ENCODE peak calls at places on chromosomes 3 and 15, in four cellular contexts. T is Calu3, U is DMS153, F is activated gamma-delta T cell treated with Interleukin-2 at 50 U/mL for 16 hours. I is an unnamed sample.

GRCh38 chr3:12840591-12841084 is 727 bp downstream of the RPL32 start:
- DNase-seq in F (no peak), T (no peak), U (no peak), I (no peak)

GRCh38 chr15:62649793-62650420 is 392.6 kb upstream of the TPM1 start:
- DNase-seq in U (no peak), T (no peak), F (no peak), I (no peak)

GRCh38 chr3:120726784-120727183 is 15.5 kb downstream of the RABL3 start:
- DNase-seq in T (no peak), U (no peak), F (no peak), I (no peak)

GRCh38 chr3:113166719-113167492 is 44.5 kb upstream of the BOC start:
- DNase-seq in F (no peak), U (peak; percentile 66), T (no peak), I (peak; percentile 96)

GRCh38 chr15:74867562-74868458 is 5.4 kb downstream of the SCAMP2 start:
- DNase-seq in F (no peak), U (no peak), T (peak; percentile 45), I (no peak)

GRCh38 chr3:112799946-112800345 is 46.7 kb downstream of the CD200R1L start:
- DNase-seq in U (peak; percentile 7), T (no peak), F (no peak), I (no peak)

GRCh38 chr15:90571063-90571541 is 41.4 kb downstream of the CRTC3 start:
- DNase-seq in T (no peak), F (no peak), U (no peak), I (no peak)

GRCh38 chr3:197027151-197027895 is 2.3 kb downstream of the MELTF start:
- DNase-seq in F (no peak), U (no peak), T (peak; percentile 54), I (no peak)

GRCh38 chr15:45332694-45333093 is 45.6 kb downstream of the GATM start:
- DNase-seq in U (no peak), T (no peak), F (no peak), I (no peak)

GRCh38 chr15:33104276-33104675 is 90.2 kb downstream of the FMN1 start:
- DNase-seq in T (no peak), U (no peak), F (peak; percentile 11), I (no peak)

GRCh38 chr3:7190094-7190493 is 329.2 kb downstream of the GRM7 start:
- DNase-seq in U (no peak), F (no peak), T (no peak), I (no peak)

GRCh38 chr3:16329036-16329791 is 64.2 kb downstream of the OXNAD1 start:
- DNase-seq in U (no peak), T (no peak), F (no peak), I (no peak)

GRCh38 chr3:24496529-24497482 is 2.2 kb upstream of the THRB start:
- DNase-seq in F (no peak), U (no peak), T (peak; percentile 90), I (no peak)

GRCh38 chr3:2166552-2166951 is 67.9 kb downstream of the CNTN4 start:
- DNase-seq in U (no peak), T (no peak), F (no peak), I (no peak)

GRCh38 chr3:174710622-174711021 is 148.5 kb upstream of the NAALADL2 start:
- DNase-seq in F (no peak), T (no peak), U (no peak), I (no peak)

GRCh38 chr3:81888822-81889557 is 127.5 kb upstream of the GBE1 start:
- DNase-seq in F (no peak), U (no peak), T (no peak), I (no peak)

GRCh38 chr15:70053006-70053702 is 44.6 kb downstream of the TLE3 start:
- DNase-seq in U (no peak), F (no peak), T (no peak), I (no peak)

GRCh38 chr15:52681441-52681840 is 2.3 kb upstream of the ATOSA start:
- DNase-seq in U (no peak), T (no peak), F (no peak), I (no peak)

GRCh38 chr3:123608263-123608937 is 23.5 kb upstream of the HACD2 start:
- DNase-seq in T (no peak), F (no peak), U (no peak), I (no peak)

GRCh38 chr3:132006605-132007204 is 28.1 kb downstream of the CPNE4 start:
- DNase-seq in F (no peak), T (peak; percentile 78), U (peak; percentile 3), I (no peak)

GRCh38 chr3:122893282-122893681 is 98.4 kb downstream of the SLC49A4 start:
- DNase-seq in F (no peak), U (no peak), T (peak; percentile 54), I (no peak)

GRCh38 chr15:51135276-51135675 is 40.6 kb upstream of the TNFAIP8L3 start:
- DNase-seq in U (no peak), F (no peak), T (no peak), I (no peak)

GRCh38 chr3:154243353-154243752 is 80.9 kb downstream of the DHX36 start:
- DNase-seq in F (no peak), T (no peak), U (no peak), I (no peak)

GRCh38 chr3:17631617-17632016 is 110.8 kb downstream of the TBC1D5 start:
- DNase-seq in F (no peak), U (no peak), T (no peak), I (no peak)

GRCh38 chr3:20310629-20311028 is 124.6 kb upstream of the SGO1 start:
- DNase-seq in T (no peak), F (no peak), U (no peak), I (no peak)

GRCh38 chr3:172622916-172623700 is 87.8 kb downstream of the NCEH1 start:
- DNase-seq in U (peak; percentile 33), T (peak; percentile 74), F (peak; percentile 39), I (no peak)

GRCh38 chr15:26382416-26383086 is 390.3 kb downstream of the GABRB3 start:
- DNase-seq in F (no peak), T (no peak), U (no peak), I (no peak)

GRCh38 chr15:32670624-32671022 is 29.1 kb downstream of the SCG5 start:
- DNase-seq in T (no peak), U (no peak), F (no peak), I (no peak)

GRCh38 chr15:31328999-31329639 is 2.5 kb downstream of the KLF13 start:
- DNase-seq in T (peak; percentile 4), U (no peak), F (peak; percentile 40), I (no peak)

GRCh38 chr3:53261712-53262111 is 5.9 kb upstream of the TKT start:
- DNase-seq in T (no peak), F (no peak), U (no peak), I (no peak)

GRCh38 chr15:60121845-60122244 is 117.7 kb downstream of the FOXB1 start:
- DNase-seq in T (no peak), F (no peak), U (no peak), I (no peak)